ENCODE peak calls at places on chromosomes 7 and 10, in eight cellular contexts. One of them, this sample, is unnamed. For H3K4me1 and H3K9me3, the result is how much of the 10 kb centered on the place peaks cover.

GRCh38 chr7:29950480-29950879 is 39.1 kb downstream of the SCRN1 start:
- DNase-seq in HepG2: no peak
- DNase-seq in IMR-90: no peak
- DNase-seq in A549: no peak
- DNase-seq in uterus: no peak
- DNase-seq in K562: no peak
- DNase-seq in body of pancreas: no peak
- DNase-seq in spleen: no peak
- DNase-seq in this sample: no peak

GRCh38 chr7:78326870-78327269 is 528.3 kb downstream of the PHTF2 start:
- DNase-seq in HepG2: no peak
- DNase-seq in IMR-90: peak
- DNase-seq in A549: no peak
- DNase-seq in uterus: no peak
- DNase-seq in K562: no peak
- DNase-seq in body of pancreas: no peak
- DNase-seq in spleen: no peak
- DNase-seq in this sample: no peak

GRCh38 chr7:519429-519973 is at the start of gene PDGFA:
- DNase-seq in HepG2: no peak
- DNase-seq in IMR-90: peak
- DNase-seq in A549: peak
- DNase-seq in uterus: no peak
- DNase-seq in K562: peak
- DNase-seq in body of pancreas: peak
- DNase-seq in spleen: no peak
- DNase-seq in this sample: peak

GRCh38 chr7:8258166-8258565 is 3.8 kb downstream of the ICA1 start:
- DNase-seq in HepG2: no peak
- DNase-seq in IMR-90: no peak
- DNase-seq in A549: no peak
- DNase-seq in uterus: no peak
- DNase-seq in K562: no peak
- DNase-seq in body of pancreas: no peak
- DNase-seq in spleen: no peak
- DNase-seq in this sample: no peak

GRCh38 chr7:30531286-30531685 is 26.7 kb upstream of the GGCT start:
- DNase-seq in HepG2: no peak
- DNase-seq in IMR-90: peak
- DNase-seq in A549: no peak
- DNase-seq in uterus: no peak
- DNase-seq in K562: no peak
- DNase-seq in body of pancreas: no peak
- DNase-seq in spleen: no peak
- DNase-seq in this sample: no peak

GRCh38 chr10:132231656-132232552 is 45.2 kb downstream of the DPYSL4 start:
- DNase-seq in HepG2: no peak
- DNase-seq in IMR-90: no peak
- DNase-seq in A549: no peak
- DNase-seq in uterus: no peak
- DNase-seq in K562: no peak
- DNase-seq in body of pancreas: no peak
- DNase-seq in spleen: no peak
- DNase-seq in this sample: no peak

GRCh38 chr10:7075110-7075509 is 335.7 kb downstream of the SFMBT2 start:
- DNase-seq in HepG2: no peak
- DNase-seq in IMR-90: no peak
- DNase-seq in A549: no peak
- DNase-seq in uterus: no peak
- DNase-seq in K562: no peak
- DNase-seq in body of pancreas: no peak
- DNase-seq in spleen: no peak
- DNase-seq in this sample: no peak

GRCh38 chr7:155490697-155491628 is 33.0 kb downstream of the EN2 start:
- DNase-seq in HepG2: no peak
- DNase-seq in IMR-90: no peak
- DNase-seq in A549: no peak
- DNase-seq in uterus: no peak
- DNase-seq in K562: no peak
- DNase-seq in body of pancreas: peak
- DNase-seq in spleen: peak
- DNase-seq in this sample: peak

GRCh38 chr7:23062452-23062851 is 43.1 kb upstream of the KLHL7 start:
- DNase-seq in HepG2: no peak
- DNase-seq in IMR-90: peak
- DNase-seq in A549: peak
- DNase-seq in uterus: no peak
- DNase-seq in K562: peak
- DNase-seq in body of pancreas: no peak
- DNase-seq in spleen: no peak
- DNase-seq in this sample: no peak

GRCh38 chr7:1046722-1047679 is 2.7 kb downstream of the GPR146 start:
- DNase-seq in HepG2: no peak
- DNase-seq in IMR-90: no peak
- DNase-seq in A549: no peak
- DNase-seq in uterus: no peak
- DNase-seq in K562: peak
- DNase-seq in body of pancreas: peak
- DNase-seq in spleen: peak
- DNase-seq in this sample: no peak

GRCh38 chr7:36029846-36030510 is 123.1 kb upstream of the EEPD1 start:
- DNase-seq in HepG2: no peak
- DNase-seq in IMR-90: no peak
- DNase-seq in A549: no peak
- DNase-seq in uterus: no peak
- DNase-seq in K562: no peak
- DNase-seq in body of pancreas: no peak
- DNase-seq in spleen: no peak
- DNase-seq in this sample: no peak

GRCh38 chr10:31808258-31809218 is 120.1 kb downstream of the ARHGAP12 start:
- DNase-seq in HepG2: peak
- DNase-seq in IMR-90: peak
- DNase-seq in A549: peak
- DNase-seq in uterus: peak
- DNase-seq in K562: peak
- DNase-seq in body of pancreas: no peak
- DNase-seq in spleen: no peak
- DNase-seq in this sample: no peak

GRCh38 chr10:72746606-72747357 is 54.8 kb downstream of the MCU start:
- DNase-seq in HepG2: no peak
- DNase-seq in IMR-90: no peak
- DNase-seq in A549: no peak
- DNase-seq in uterus: no peak
- DNase-seq in K562: no peak
- DNase-seq in body of pancreas: no peak
- DNase-seq in spleen: no peak
- DNase-seq in this sample: no peak

GRCh38 chr7:103010220-103010607 is 64.4 kb downstream of the FBXL13 start:
- DNase-seq in HepG2: no peak
- DNase-seq in IMR-90: no peak
- DNase-seq in A549: no peak
- DNase-seq in uterus: no peak
- DNase-seq in K562: no peak
- DNase-seq in body of pancreas: no peak
- DNase-seq in spleen: no peak
- DNase-seq in this sample: no peak

GRCh38 chr10:129097776-129098175 is 369.3 kb upstream of the MGMT start:
- DNase-seq in HepG2: no peak
- DNase-seq in IMR-90: no peak
- DNase-seq in A549: no peak
- DNase-seq in uterus: no peak
- DNase-seq in K562: no peak
- DNase-seq in body of pancreas: no peak
- DNase-seq in spleen: no peak
- DNase-seq in this sample: no peak

GRCh38 chr10:11824825-11825224 is 1.7 kb downstream of the PROSER2 start:
- DNase-seq in HepG2: no peak
- DNase-seq in IMR-90: no peak
- DNase-seq in A549: no peak
- DNase-seq in uterus: peak
- DNase-seq in K562: peak
- DNase-seq in body of pancreas: peak
- DNase-seq in spleen: no peak
- DNase-seq in this sample: no peak

GRCh38 chr7:49172639-49173038 is 248.3 kb downstream of the CDC14C start:
- DNase-seq in HepG2: no peak
- DNase-seq in IMR-90: no peak
- DNase-seq in A549: no peak
- DNase-seq in uterus: no peak
- DNase-seq in K562: no peak
- DNase-seq in body of pancreas: no peak
- DNase-seq in spleen: no peak
- DNase-seq in this sample: no peak

GRCh38 chr7:28818996-28819395 is 139.1 kb downstream of the TRIL start:
- DNase-seq in HepG2: no peak
- DNase-seq in IMR-90: no peak
- DNase-seq in A549: no peak
- DNase-seq in uterus: no peak
- DNase-seq in K562: no peak
- DNase-seq in body of pancreas: no peak
- DNase-seq in spleen: no peak
- DNase-seq in this sample: no peak

GRCh38 chr10:48246501-48246900 is 28.0 kb downstream of the FRMPD2 start:
- DNase-seq in HepG2: no peak
- DNase-seq in IMR-90: no peak
- DNase-seq in A549: no peak
- DNase-seq in uterus: no peak
- DNase-seq in K562: no peak
- DNase-seq in body of pancreas: no peak
- DNase-seq in spleen: no peak
- DNase-seq in this sample: no peak

GRCh38 chr10:30974773-30975386 is 56.8 kb downstream of the ZNF438 start:
- DNase-seq in HepG2: no peak
- DNase-seq in IMR-90: no peak
- DNase-seq in A549: no peak
- DNase-seq in uterus: no peak
- DNase-seq in K562: no peak
- DNase-seq in body of pancreas: no peak
- DNase-seq in spleen: no peak
- DNase-seq in this sample: no peak

GRCh38 chr7:76302299-76303056 is at the start of gene HSPB1:
- DNase-seq in HepG2: peak
- DNase-seq in IMR-90: peak
- DNase-seq in A549: peak
- DNase-seq in uterus: peak
- DNase-seq in K562: peak
- DNase-seq in body of pancreas: peak
- DNase-seq in spleen: peak
- DNase-seq in this sample: peak

GRCh38 chr7:76303829-76304505 is 1.5 kb downstream of the HSPB1 start:
- DNase-seq in HepG2: peak
- DNase-seq in IMR-90: peak
- DNase-seq in A549: peak
- DNase-seq in uterus: no peak
- DNase-seq in K562: peak
- DNase-seq in body of pancreas: peak
- DNase-seq in spleen: no peak
- DNase-seq in this sample: no peak

GRCh38 chr7:76301000-76301399 is 1.5 kb upstream of the HSPB1 start:
- DNase-seq in HepG2: no peak
- DNase-seq in IMR-90: no peak
- DNase-seq in A549: no peak
- DNase-seq in uterus: no peak
- DNase-seq in K562: no peak
- DNase-seq in body of pancreas: no peak
- DNase-seq in spleen: no peak
- DNase-seq in this sample: no peak

GRCh38 chr7:76300210-76300731 is 2.2 kb upstream of the HSPB1 start:
- DNase-seq in HepG2: peak
- DNase-seq in IMR-90: peak
- DNase-seq in A549: peak
- DNase-seq in uterus: peak
- DNase-seq in K562: no peak
- DNase-seq in body of pancreas: peak
- DNase-seq in spleen: no peak
- DNase-seq in this sample: no peak

GRCh38 chr7:76303057-76303828 is 770 bp downstream of the HSPB1 start:
- DNase-seq in HepG2: peak
- DNase-seq in IMR-90: peak
- DNase-seq in A549: peak
- DNase-seq in uterus: peak
- DNase-seq in K562: peak
- DNase-seq in body of pancreas: peak
- DNase-seq in spleen: peak
- DNase-seq in this sample: peak
- TF ChIP-seq POLR2A in HepG2: no peak
- TF ChIP-seq POLR2A in IMR-90: no peak
- TF ChIP-seq POLR2A in A549: no peak
- TF ChIP-seq POLR2A in uterus: peak
- TF ChIP-seq POLR2A in K562: peak
- TF ChIP-seq POLR2A in body of pancreas: peak
- TF ChIP-seq POLR2A in spleen: no peak
- TF ChIP-seq POLR2A in this sample: peak

DNA sequence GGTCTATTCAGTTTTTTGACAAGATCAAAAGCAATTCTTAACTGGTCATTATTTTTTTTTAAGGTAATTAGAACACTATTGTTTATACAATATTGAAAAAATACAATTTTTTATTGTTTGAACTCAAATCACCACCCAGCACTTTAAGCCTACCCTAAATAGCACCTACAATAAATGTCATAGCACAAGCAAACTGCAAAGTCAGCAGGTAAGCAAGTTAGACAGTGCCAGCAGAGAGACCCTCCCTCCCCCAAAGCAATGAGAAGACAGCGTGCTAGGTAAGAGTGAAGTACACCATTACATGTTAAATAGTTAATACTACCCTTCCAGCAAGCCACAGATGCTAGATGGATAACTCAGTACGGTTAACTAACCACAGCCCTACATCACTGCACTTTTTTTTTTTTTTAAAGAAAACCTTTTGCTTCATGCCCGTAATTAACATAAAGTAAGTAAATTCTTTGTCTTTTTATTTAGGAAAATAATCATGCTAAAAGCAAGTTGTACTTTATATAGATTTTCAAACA is 120.0 kb downstream of the UBE2H start:
- DNase-seq in HepG2: no peak
- DNase-seq in IMR-90: no peak
- DNase-seq in A549: no peak
- DNase-seq in uterus: no peak
- DNase-seq in K562: no peak
- DNase-seq in body of pancreas: no peak
- DNase-seq in spleen: no peak
- DNase-seq in this sample: no peak
- H3K4me1 ChIP-seq in HepG2: under half
- H3K4me1 ChIP-seq in IMR-90: under half
- H3K4me1 ChIP-seq in A549: under half
- H3K4me1 ChIP-seq in uterus: under half
- H3K4me1 ChIP-seq in K562: under half
- H3K4me1 ChIP-seq in body of pancreas: under half
- H3K4me1 ChIP-seq in spleen: under half
- H3K4me1 ChIP-seq in this sample: under half

GRCh38 chr7:149509774-149510173 is 12.2 kb upstream of the ZNF746 start:
- DNase-seq in HepG2: no peak
- DNase-seq in IMR-90: no peak
- DNase-seq in A549: no peak
- DNase-seq in uterus: no peak
- DNase-seq in K562: no peak
- DNase-seq in body of pancreas: no peak
- DNase-seq in spleen: no peak
- DNase-seq in this sample: no peak
- H3K9me3 ChIP-seq in HepG2: under half
- H3K9me3 ChIP-seq in IMR-90: under half
- H3K9me3 ChIP-seq in A549: under half
- H3K9me3 ChIP-seq in uterus: under half
- H3K9me3 ChIP-seq in K562: under half
- H3K9me3 ChIP-seq in body of pancreas: under half
- H3K9me3 ChIP-seq in spleen: half or more
- H3K9me3 ChIP-seq in this sample: under half

GRCh38 chr7:157276731-157277562 is 59.9 kb upstream of the DNAJB6 start:
- DNase-seq in HepG2: no peak
- DNase-seq in IMR-90: peak
- DNase-seq in A549: no peak
- DNase-seq in uterus: no peak
- DNase-seq in K562: peak
- DNase-seq in body of pancreas: no peak
- DNase-seq in spleen: peak
- DNase-seq in this sample: no peak
- TF ChIP-seq POLR2A in HepG2: no peak
- TF ChIP-seq POLR2A in IMR-90: no peak
- TF ChIP-seq POLR2A in A549: no peak
- TF ChIP-seq POLR2A in uterus: no peak
- TF ChIP-seq POLR2A in K562: no peak
- TF ChIP-seq POLR2A in body of pancreas: no peak
- TF ChIP-seq POLR2A in spleen: no peak
- TF ChIP-seq POLR2A in this sample: no peak

This sample was measured in right lobe of liver.